ENCODE peak calls at places on chromosomes 12 and 14, in five cellular contexts. X is WERI-Rb-1, K is GM20000, T is stomach, W is K562. I is an unnamed sample.

GRCh38 chr12:111409403-111410228 is 3.9 kb downstream of the SH2B3 start:
- DNase-seq in X (no peak), T (no peak), K (no peak), W (peak; percentile 92), I (no peak)

GRCh38 chr12:110537605-110538409 is 35.7 kb downstream of the RAD9B start:
- DNase-seq in W (no peak), K (no peak), X (no peak), T (peak; percentile 58), I (no peak)

GRCh38 chr14:101478096-101478495 is 83.2 kb upstream of the DIO3 start:
- DNase-seq in K (no peak), W (no peak), X (no peak), T (peak; percentile 21), I (no peak)

GRCh38 chr14:59570122-59570521 is 6.5 kb downstream of the CCDC175 start:
- DNase-seq in K (no peak), X (no peak), T (no peak), W (no peak), I (no peak)

GRCh38 chr12:2414810-2415567 is 362.2 kb downstream of the CACNA1C start:
- DNase-seq in T (no peak), X (no peak), K (no peak), W (no peak), I (no peak)

GRCh38 chr12:123602651-123603195 is 824 bp downstream of the DDX55 start:
- DNase-seq in K (no peak), X (no peak), T (peak; percentile 18), W (peak; percentile 28), I (peak; percentile 34)

GRCh38 chr14:98172243-98172778 is 1099.7 kb downstream of the BCL11B start:
- DNase-seq in W (no peak), T (no peak), X (no peak), K (no peak), I (no peak)

GRCh38 chr12:104137175-104137901 is 672 bp downstream of the NFYB start:
- DNase-seq in W (peak; percentile 57), T (peak; percentile 34), K (peak; percentile 61), X (peak; percentile 76), I (peak; percentile 40)

GRCh38 chr12:53868516-53868986 is 70.1 kb upstream of the HOXC13 start:
- DNase-seq in K (no peak), W (no peak), T (no peak), X (no peak), I (no peak)

GRCh38 chr14:69327507-69327906 is 67.5 kb downstream of the GALNT16 start:
- DNase-seq in X (no peak), T (no peak), K (no peak), W (no peak), I (no peak)

GRCh38 chr14:90294872-90295271 is 36.9 kb downstream of the NRDE2 start:
- DNase-seq in X (no peak), W (no peak), T (no peak), K (no peak), I (no peak)

GRCh38 chr12:48586361-48586760 is 16.5 kb upstream of the LALBA start:
- DNase-seq in W (no peak), T (no peak), K (no peak), X (no peak), I (no peak)

GRCh38 chr12:46406352-46407027 is 33.9 kb upstream of the SLC38A2 start:
- DNase-seq in T (no peak), K (no peak), W (peak; percentile 17), X (no peak), I (no peak)
- TF ChIP-seq CTCF in T (no peak), K (no peak), W (no peak), X (no peak), I (no peak)

GRCh38 chr12:69544087-69544486 is 41.2 kb upstream of the CCT2 start:
- DNase-seq in T (no peak), K (no peak), X (no peak), W (no peak), I (no peak)

GRCh38 chr12:69545081-69545480 is 40.2 kb upstream of the CCT2 start:
- DNase-seq in K (no peak), X (no peak), T (no peak), W (no peak), I (no peak)

GRCh38 chr12:69540606-69541386 is 44.5 kb upstream of the CCT2 start:
- DNase-seq in W (no peak), X (no peak), K (no peak), T (no peak), I (no peak)
- TF ChIP-seq CTCF in W (no peak), X (no peak), K (no peak), T (no peak), I (no peak)

GRCh38 chr12:105504286-105504685 is 173.8 kb downstream of the C12orf75 start:
- DNase-seq in X (no peak), W (no peak), T (no peak), K (peak; percentile 21), I (no peak)
- TF ChIP-seq CTCF in X (peak; percentile 9), W (peak; percentile 20), T (no peak), K (peak; percentile 2), I (no peak)

GRCh38 chr12:92493816-92494215 is 209.0 kb upstream of the PLEKHG7 start:
- DNase-seq in K (no peak), T (no peak), W (no peak), X (no peak), I (peak; percentile 28)

GRCh38 chr12:92488735-92489134 is 214.1 kb upstream of the PLEKHG7 start:
- DNase-seq in K (no peak), T (no peak), X (no peak), W (no peak), I (no peak)

GRCh38 chr12:92495108-92495507 is 207.7 kb upstream of the PLEKHG7 start:
- DNase-seq in K (no peak), X (no peak), T (no peak), W (no peak), I (no peak)

GRCh38 chr12:92496790-92497189 is 206.0 kb upstream of the PLEKHG7 start:
- DNase-seq in T (no peak), W (no peak), X (no peak), K (no peak), I (no peak)

DNA sequence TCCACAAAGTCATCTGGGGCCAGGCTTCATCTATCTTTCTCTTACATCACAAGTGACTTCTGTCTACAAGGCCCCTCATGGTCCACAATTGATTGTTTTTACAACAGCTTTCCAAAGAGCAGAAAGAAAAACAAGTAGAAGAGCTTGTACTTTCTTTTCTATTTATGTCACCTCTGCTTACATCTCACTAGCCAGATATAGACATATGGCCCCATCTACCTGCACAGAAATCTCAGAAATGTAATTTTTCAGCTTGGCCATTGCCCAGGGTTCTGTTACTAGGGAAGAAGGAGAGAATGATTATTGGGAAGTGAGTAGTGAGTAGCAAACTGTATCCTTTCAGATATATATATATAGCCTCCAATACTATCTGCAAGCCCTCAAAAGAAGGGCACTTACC is 210.5 kb upstream of the PLEKHG7 start:
- DNase-seq in T (no peak), W (no peak), K (no peak), X (no peak), I (no peak)
- TF ChIP-seq CTCF in T (no peak), W (no peak), K (no peak), X (no peak), I (peak; percentile 10)

DNA sequence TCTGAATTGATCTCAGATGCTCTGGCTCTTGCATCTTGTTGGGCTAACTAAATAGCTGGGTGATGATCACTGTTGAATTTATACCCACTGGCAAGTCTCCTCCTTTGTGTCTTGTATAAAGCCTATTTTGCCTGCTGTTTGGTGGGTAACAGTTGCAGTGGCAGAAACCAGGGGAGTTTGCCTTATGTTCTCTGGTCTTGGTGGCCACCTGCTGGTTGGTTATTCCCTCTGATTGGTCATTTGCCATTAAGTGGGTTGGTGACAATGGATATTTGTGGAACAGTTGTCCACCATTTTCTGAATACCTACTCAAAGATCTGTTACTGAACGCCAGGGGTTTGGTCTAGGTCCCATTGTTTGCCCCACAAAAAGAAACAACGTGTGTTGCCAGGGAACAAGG is 52.1 kb downstream of the AVPR1A start:
- DNase-seq in W (peak; percentile 31), K (no peak), T (no peak), X (peak; percentile 55), I (no peak)
- TF ChIP-seq CTCF in W (peak; percentile 55), K (no peak), T (no peak), X (peak; percentile 68), I (no peak)